ENCODE peak calls at places on chromosomes 4 and X, in four cellular contexts. O is ovary, S is stomach, M is uterus. T is an unnamed sample.

GRCh38 chr4:165207016-165207430 is 338 bp upstream of the KLHL2 start:
- DNase-seq in O (no peak), S (no peak), M (no peak), T (peak; percentile 20)

GRCh38 chrX:7514871-7515599 is 327.9 kb upstream of the VCX start:
- DNase-seq in O (no peak), S (no peak), M (no peak), T (no peak)

GRCh38 chr4:48031802-48032525 is 15.4 kb downstream of the NIPAL1 start:
- DNase-seq in O (no peak), S (peak; percentile 56), M (no peak), T (peak; percentile 44)

GRCh38 chr4:93776386-93777080 is 52.0 kb upstream of the ATOH1 start:
- DNase-seq in O (no peak), S (no peak), M (no peak), T (no peak)

GRCh38 chr4:79042079-79042674 is 102.9 kb upstream of the PAQR3 start:
- DNase-seq in O (no peak), S (no peak), M (no peak), T (no peak)

GRCh38 chrX:76220856-76221255 is 48.0 kb downstream of the PBDC1 start:
- DNase-seq in O (no peak), S (no peak), M (no peak), T (no peak)

GRCh38 chr4:89757154-89757723 is 79.7 kb downstream of the SNCA start:
- DNase-seq in O (no peak), S (no peak), M (no peak), T (no peak)

GRCh38 chr4:12041828-12042227 is 613.1 kb upstream of the HS3ST1 start:
- DNase-seq in O (no peak), S (no peak), M (no peak), T (no peak)

GRCh38 chr4:82797048-82797590 is 1.5 kb downstream of the SCD5 start:
- DNase-seq in O (no peak), S (no peak), M (no peak), T (peak; percentile 21)

GRCh38 chr4:3435684-3435956 is 6.1 kb upstream of the HGFAC start:
- DNase-seq in O (no peak), S (no peak), M (no peak), T (no peak)

GRCh38 chr4:6092971-6093370 is 74.7 kb upstream of the C4orf50 start:
- DNase-seq in O (no peak), S (no peak), M (no peak), T (no peak)

GRCh38 chr4:85452073-85452764 is 22.7 kb upstream of the ARHGAP24 start:
- DNase-seq in O (no peak), S (no peak), M (no peak), T (no peak)

GRCh38 chr4:120353235-120353634 is 286.6 kb upstream of the MAD2L1 start:
- DNase-seq in O (no peak), S (no peak), M (no peak), T (no peak)

GRCh38 chr4:86493460-86493859 is 100.7 kb upstream of the PTPN13 start:
- DNase-seq in O (no peak), S (no peak), M (no peak), T (no peak)

GRCh38 chrX:103864886-103865534 is 33.0 kb upstream of the RAB9B start:
- DNase-seq in O (no peak), S (no peak), M (no peak), T (no peak)

GRCh38 chr4:91936301-91936700 is 367.5 kb upstream of the GRID2 start:
- DNase-seq in O (no peak), S (no peak), M (no peak), T (no peak)

GRCh38 chr4:87525636-87526035 is 3.5 kb downstream of the SPARCL1 start:
- DNase-seq in O (no peak), S (no peak), M (peak; percentile 43), T (no peak)

GRCh38 chr4:111362891-111363290 is 740.0 kb upstream of the PITX2 start:
- DNase-seq in O (no peak), S (no peak), M (no peak), T (no peak)

GRCh38 chr4:136489101-136489500 is 1043.2 kb downstream of the PCDH18 start:
- DNase-seq in O (no peak), S (no peak), M (no peak), T (no peak)

GRCh38 chrX:153885968-153886903 is at the start of gene L1CAM:
- DNase-seq in O (no peak), S (no peak), M (no peak), T (no peak)

GRCh38 chr4:174398728-174399127 is 115.0 kb downstream of the CEP44 start:
- DNase-seq in O (no peak), S (no peak), M (no peak), T (no peak)

GRCh38 chr4:165784672-165785071 is 88.4 kb upstream of the TLL1 start:
- DNase-seq in O (no peak), S (no peak), M (no peak), T (no peak)

GRCh38 chr4:102064747-102065442 is 274.4 kb downstream of the BANK1 start:
- DNase-seq in O (no peak), S (no peak), M (no peak), T (no peak)

GRCh38 chr4:38354872-38355271 is 309.1 kb upstream of the KLF3 start:
- DNase-seq in O (no peak), S (no peak), M (no peak), T (no peak)

GRCh38 chr4:47590325-47590724 is 105.2 kb downstream of the ATP10D start:
- DNase-seq in O (no peak), S (no peak), M (no peak), T (no peak)

GRCh38 chrX:18873189-18873791 is 110.6 kb downstream of the PHKA2 start:
- DNase-seq in O (no peak), S (no peak), M (peak; percentile 66), T (peak; percentile 38)

GRCh38 chrX:125387945-125388344 is 68.3 kb downstream of the TEX13C start:
- DNase-seq in O (no peak), S (no peak), M (no peak), T (no peak)

GRCh38 chrX:125378205-125378604 is 58.5 kb downstream of the TEX13C start:
- DNase-seq in O (no peak), S (no peak), M (no peak), T (no peak)

GRCh38 chrX:125382889-125383288 is 63.2 kb downstream of the TEX13C start:
- DNase-seq in O (no peak), S (no peak), M (no peak), T (no peak)

GRCh38 chrX:125384843-125385242 is 65.2 kb downstream of the TEX13C start:
- DNase-seq in O (no peak), S (no peak), M (no peak), T (no peak)

GRCh38 chrX:125382148-125382628 is 62.5 kb downstream of the TEX13C start:
- DNase-seq in O (no peak), S (no peak), M (no peak), T (no peak)
- TF ChIP-seq POLR2A in O (no peak), S (no peak), M (no peak), T (no peak)

GRCh38 chr4:128341634-128342033 is 54.0 kb upstream of the PGRMC2 start:
- DNase-seq in O (no peak), S (no peak), M (no peak), T (no peak)
- TF ChIP-seq POLR2A in O (no peak), S (no peak), M (no peak), T (no peak)

DNA sequence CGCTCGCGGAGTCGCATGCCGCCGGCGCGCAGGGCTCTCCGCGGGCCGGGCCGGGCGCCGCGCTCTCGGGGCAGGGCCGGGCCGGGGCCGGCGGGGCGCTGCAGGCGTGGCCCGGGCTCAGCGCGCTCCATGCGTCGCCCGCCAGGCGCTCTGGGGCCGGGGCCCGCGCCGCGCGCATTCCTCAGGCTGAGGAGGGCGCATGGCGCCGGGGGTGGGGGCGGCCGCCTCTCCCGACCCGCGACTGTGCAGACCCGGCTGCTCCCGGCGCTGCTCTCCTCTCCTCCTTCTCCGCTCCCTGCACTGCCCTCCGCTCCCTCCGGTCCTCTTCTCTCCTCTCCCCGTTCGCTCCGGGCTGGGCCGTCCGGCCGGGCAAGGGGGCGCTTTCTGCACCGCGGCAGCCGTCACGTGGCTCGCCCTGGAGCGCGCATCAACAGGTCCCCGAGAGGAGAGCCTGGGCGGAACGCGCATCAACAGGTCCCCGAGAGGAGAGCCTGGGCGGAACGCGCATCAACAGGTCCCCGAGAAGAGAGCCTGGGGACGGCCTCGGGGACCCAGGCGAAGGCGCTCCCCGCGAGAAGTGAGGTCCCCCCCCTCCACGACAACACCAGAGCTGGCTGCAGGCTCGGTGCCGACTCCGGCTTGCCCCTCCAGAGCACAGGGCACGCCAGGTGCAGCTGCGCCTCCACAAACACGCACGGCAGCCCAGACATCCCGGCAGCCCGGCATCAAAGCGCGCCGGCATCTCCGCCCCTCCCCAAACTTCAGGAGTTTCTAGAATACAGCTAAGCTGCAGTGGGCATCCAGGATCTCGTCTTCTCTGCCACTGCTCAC is 12.9 kb downstream of the PPP2R3B start:
- DNase-seq in O (no peak), S (no peak), M (no peak), T (no peak)
- TF ChIP-seq POLR2A in O (no peak), S (no peak), M (no peak), T (no peak)

GRCh38 chr4:779555-779954 is 46.4 kb downstream of the CPLX1 start:
- DNase-seq in O (no peak), S (no peak), M (no peak), T (no peak)
- TF ChIP-seq POLR2A in O (no peak), S (no peak), M (no peak), T (no peak)

DNA sequence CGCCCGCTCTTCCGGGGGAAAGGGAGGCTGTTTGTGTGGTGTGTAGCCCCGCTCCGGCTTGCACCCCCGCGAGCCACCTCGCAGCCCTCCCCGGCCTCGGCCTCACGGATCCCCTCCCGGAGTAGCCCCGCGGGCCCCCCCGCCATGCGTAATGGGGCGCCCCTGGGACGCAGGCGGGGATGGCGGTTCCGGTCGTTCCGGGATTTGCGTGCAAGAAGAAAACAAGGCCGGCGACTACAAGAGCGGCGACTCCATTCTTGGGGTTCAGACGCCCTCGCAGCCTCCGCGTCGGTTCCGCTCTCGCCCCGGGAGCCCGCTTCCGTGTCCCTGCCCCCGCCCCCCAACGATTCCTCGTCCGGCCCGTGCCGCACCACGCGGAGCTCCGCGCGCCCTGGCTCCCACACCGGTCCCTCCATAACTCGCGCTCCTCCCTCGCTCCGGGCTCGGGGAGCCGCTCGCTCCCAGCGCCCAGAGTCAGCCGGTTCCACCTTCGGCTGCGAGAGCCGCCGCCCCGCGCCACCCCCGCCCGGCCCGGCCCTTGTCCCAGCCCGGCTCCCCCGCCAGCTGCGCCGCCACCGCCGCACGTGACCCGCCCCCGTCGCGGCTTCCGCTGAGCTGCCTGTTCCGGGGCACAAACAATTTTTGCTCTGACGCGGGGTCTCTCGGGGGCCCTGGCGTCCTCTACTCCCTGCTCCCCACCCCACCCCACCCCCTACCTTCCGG is 78.7 kb upstream of the BCOR start:
- DNase-seq in O (peak; percentile 70), S (peak; percentile 70), M (peak; percentile 67), T (peak; percentile 62)
- TF ChIP-seq POLR2A in O (peak; percentile 18), S (no peak), M (peak; percentile 5), T (no peak)

DNA sequence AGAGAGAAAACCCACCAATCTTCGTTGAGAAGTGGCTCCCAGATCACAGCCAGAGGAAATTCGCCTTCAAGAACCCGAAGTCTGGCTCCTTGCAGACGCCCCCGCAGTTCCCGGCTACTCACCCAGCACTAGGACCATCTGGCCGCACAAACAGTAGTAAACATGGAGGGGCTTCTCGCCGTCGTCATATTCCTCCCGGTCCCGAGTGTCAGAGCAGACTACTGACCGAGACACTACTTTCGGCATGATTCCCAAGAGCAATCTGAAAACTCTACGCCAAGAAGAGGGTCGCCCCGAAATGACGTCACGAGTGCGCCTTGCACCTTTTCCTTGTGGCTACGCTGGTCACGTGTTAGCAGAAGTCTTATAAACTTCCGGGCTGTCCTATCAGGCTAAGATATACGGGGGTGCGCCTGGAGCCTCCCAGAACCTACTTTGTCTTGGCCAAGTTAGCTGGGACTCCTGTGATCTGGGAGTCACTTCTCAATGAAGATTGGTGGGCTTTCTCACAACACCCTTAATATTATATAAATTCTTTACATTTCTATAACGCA is at the start of gene STEEP1:
- DNase-seq in O (peak; percentile 80), S (peak; percentile 90), M (peak; percentile 84), T (peak; percentile 95)
- TF ChIP-seq POLR2A in O (no peak), S (no peak), M (no peak), T (no peak)